ENCODE peak calls at places on chromosomes 7 and 10, in ten cellular contexts. I is endothelial cell of umbilical vein, G is prostate gland, Y is dorsolateral prefrontal cortex, S is spleen, M is Panc1, V is ovary, B is tibial artery, T is HepG2, F is HCT116. C is an unnamed sample.
A peak's percentile ranks its signal among the peaks of the same experiment; 100 is the strongest.

GRCh38 chr7:44962483-44963251 is 16.1 kb downstream of the MYO1G start:
- DNase-seq in I (peak; percentile 27), G (no peak), Y (peak; percentile 59), S (peak; percentile 78), M (no peak), V (no peak), B (no peak), T (no peak), F (no peak), C (no peak)

GRCh38 chr10:15124190-15124589 is 27.0 kb downstream of the RPP38 start:
- DNase-seq in I (no peak), G (no peak), Y (no peak), S (no peak), M (no peak), V (no peak), B (no peak), T (no peak), F (no peak), C (no peak)

GRCh38 chr7:134562136-134562535 is 13.2 kb downstream of the AKR1B15 start:
- DNase-seq in I (no peak), G (no peak), Y (no peak), S (no peak), M (no peak), V (no peak), B (no peak), T (no peak), F (no peak), C (peak; percentile 76)

GRCh38 chr10:87505366-87506113 is 847 bp downstream of the MINPP1 start:
- DNase-seq in I (peak; percentile 71), G (peak; percentile 33), Y (peak; percentile 63), S (peak; percentile 88), M (no peak), V (no peak), B (peak; percentile 29), T (peak; percentile 60), F (peak; percentile 10), C (no peak)

GRCh38 chr7:100896743-100897051 is 1.0 kb upstream of the ACHE start:
- DNase-seq in I (no peak), G (no peak), Y (no peak), S (peak; percentile 80), M (no peak), V (no peak), B (no peak), T (no peak), F (no peak), C (no peak)

GRCh38 chr10:92938846-92939245 is 90.5 kb downstream of the EXOC6 start:
- DNase-seq in I (no peak), G (no peak), Y (no peak), S (no peak), M (no peak), V (no peak), B (no peak), T (no peak), F (no peak), C (no peak)

GRCh38 chr10:77458986-77459590 is 178.5 kb downstream of the KCNMA1 start:
- DNase-seq in I (no peak), G (no peak), Y (no peak), S (no peak), M (no peak), V (no peak), B (no peak), T (no peak), F (no peak), C (no peak)

GRCh38 chr7:31114593-31115343 is 62.7 kb downstream of the ADCYAP1R1 start:
- DNase-seq in I (peak; percentile 49), G (no peak), Y (no peak), S (no peak), M (no peak), V (no peak), B (no peak), T (no peak), F (no peak), C (no peak)

GRCh38 chr10:1159131-1160061 is 103.2 kb downstream of the WDR37 start:
- DNase-seq in I (peak; percentile 39), G (no peak), Y (no peak), S (peak; percentile 51), M (no peak), V (no peak), B (no peak), T (no peak), F (no peak), C (no peak)

GRCh38 chr10:21403256-21404015 is 122.0 kb downstream of the SKIDA1 start:
- DNase-seq in I (no peak), G (no peak), Y (no peak), S (no peak), M (no peak), V (no peak), B (no peak), T (no peak), F (no peak), C (no peak)

GRCh38 chr7:158802535-158803199 is 26.6 kb downstream of the ESYT2 start:
- DNase-seq in I (no peak), G (no peak), Y (no peak), S (peak; percentile 54), M (no peak), V (no peak), B (no peak), T (no peak), F (no peak), C (no peak)

GRCh38 chr10:114825513-114826253 is 4.1 kb downstream of the FHIP2A start:
- DNase-seq in I (peak; percentile 64), G (no peak), Y (no peak), S (no peak), M (no peak), V (no peak), B (no peak), T (no peak), F (no peak), C (no peak)

GRCh38 chr10:33519130-33519860 is 184.8 kb upstream of the NRP1 start:
- DNase-seq in I (no peak), G (no peak), Y (no peak), S (no peak), M (no peak), V (no peak), B (no peak), T (no peak), F (no peak), C (no peak)

GRCh38 chr7:29471444-29472138 is 92.0 kb upstream of the PRR15 start:
- DNase-seq in I (no peak), G (no peak), Y (no peak), S (no peak), M (no peak), V (no peak), B (no peak), T (peak; percentile 69), F (no peak), C (no peak)

GRCh38 chr7:51256244-51256781 is 60.3 kb downstream of the COBL start:
- DNase-seq in I (no peak), G (no peak), Y (peak; percentile 76), S (no peak), M (no peak), V (no peak), B (no peak), T (no peak), F (no peak), C (no peak)
- H3K27ac ChIP-seq in I (no peak overlapping the region), G (no peak overlapping the region), Y (peak overlapping the region; percentile 93), S (no peak overlapping the region), M (no peak overlapping the region), V (no peak overlapping the region), B (no peak overlapping the region), T (peak overlapping the region; percentile 7), F (no peak overlapping the region), C (no peak overlapping the region)

GRCh38 chr7:25124485-25125136 is 449 bp downstream of the CYCS start:
- DNase-seq in I (no peak), G (no peak), Y (no peak), S (peak; percentile 81), M (no peak), V (peak; percentile 29), B (no peak), T (no peak), F (no peak), C (no peak)
- H3K27ac ChIP-seq in I (peak overlapping the region; percentile 67), G (peak overlapping the region; percentile 87), Y (peak overlapping the region; percentile 95), S (peak overlapping the region; percentile 99), M (peak overlapping the region; percentile 98), V (peak overlapping the region; percentile 82), B (peak overlapping the region; percentile 97), T (peak overlapping the region; percentile 81), F (peak overlapping the region; percentile 60), C (peak overlapping the region; percentile 64)

GRCh38 chr7:132423594-132424200 is 152.6 kb downstream of the PLXNA4 start:
- DNase-seq in I (no peak), G (no peak), Y (no peak), S (no peak), M (no peak), V (no peak), B (no peak), T (no peak), F (no peak), C (no peak)

GRCh38 chr7:132424277-132424676 is 152.0 kb downstream of the PLXNA4 start:
- DNase-seq in I (no peak), G (no peak), Y (no peak), S (peak; percentile 41), M (no peak), V (no peak), B (no peak), T (no peak), F (no peak), C (no peak)

GRCh38 chr7:132420527-132420926 is 155.7 kb downstream of the PLXNA4 start:
- DNase-seq in I (no peak), G (no peak), Y (no peak), S (no peak), M (no peak), V (peak; percentile 59), B (no peak), T (no peak), F (no peak), C (no peak)

GRCh38 chr7:132424821-132425739 is 151.2 kb downstream of the PLXNA4 start:
- DNase-seq in I (peak; percentile 51), G (no peak), Y (no peak), S (peak; percentile 63), M (no peak), V (no peak), B (no peak), T (no peak), F (no peak), C (no peak)

DNA sequence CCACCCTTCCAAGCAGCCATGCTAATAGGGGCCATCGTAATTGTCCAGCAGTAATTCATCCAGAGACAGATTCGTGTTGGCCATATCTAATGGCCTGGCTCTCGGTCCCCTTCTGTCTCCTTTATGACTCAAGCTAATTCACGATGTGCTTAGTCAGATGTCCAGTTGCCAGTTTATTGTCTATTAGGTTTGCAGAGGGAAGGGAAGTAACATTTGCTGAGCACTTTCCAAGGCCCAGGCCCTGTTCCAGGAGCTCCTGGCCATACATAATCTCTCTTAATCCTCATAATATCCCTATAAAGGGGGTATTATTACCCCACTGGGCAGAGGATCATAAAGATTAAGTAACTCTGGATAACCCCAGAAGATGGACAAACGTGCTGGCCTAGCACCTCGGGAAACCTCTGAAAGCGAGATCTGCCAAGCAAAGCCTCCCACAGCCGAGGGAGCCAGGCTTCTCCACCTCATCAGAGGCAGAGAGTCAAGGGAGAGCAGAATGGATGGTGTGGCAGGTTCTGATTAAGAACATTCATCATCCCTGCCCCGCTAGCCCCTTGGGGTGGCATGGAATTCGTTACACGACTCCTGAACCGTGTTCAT is 153.7 kb downstream of the PLXNA4 start:
- DNase-seq in I (peak; percentile 67), G (no peak), Y (no peak), S (peak; percentile 37), M (no peak), V (no peak), B (no peak), T (no peak), F (no peak), C (no peak)
- H3K27ac ChIP-seq in I (peak overlapping the region; percentile 52), G (no peak overlapping the region), Y (no peak overlapping the region), S (no peak overlapping the region), M (no peak overlapping the region), V (no peak overlapping the region), B (no peak overlapping the region), T (no peak overlapping the region), F (no peak overlapping the region), C (no peak overlapping the region)

GRCh38 chr10:94214497-94214896 is 148.2 kb downstream of the NOC3L start:
- DNase-seq in I (no peak), G (no peak), Y (no peak), S (no peak), M (no peak), V (no peak), B (no peak), T (no peak), F (no peak), C (no peak)
- H3K27ac ChIP-seq in I (no peak overlapping the region), G (no peak overlapping the region), Y (no peak overlapping the region), S (no peak overlapping the region), M (no peak overlapping the region), V (no peak overlapping the region), B (peak overlapping the region; percentile 77), T (no peak overlapping the region), F (no peak overlapping the region), C (no peak overlapping the region)

C was measured in epithelial cell of prostate.